ENCODE peak calls at places on chromosomes 13 and 19, in ten cellular contexts. O is brain microvascular endothelial cell; Y is substantia nigra; K is CD8-positive, alpha-beta T cell; F is uterus; P is NCI-H1930; R is activated T-cell treated with anti-CD3 and anti-CD28 coated beads, Interleukin-2, amount 50 U/mL, for 72 hours; T is putamen; W is activated CD8-positive, alpha-beta memory T cell treated with anti-CD3 and anti-CD28 coated beads for 1 hour; X is foreskin fibroblast. U is an unnamed sample.
A peak's percentile ranks its signal among the peaks of the same experiment; 100 is the strongest.

GRCh38 chr13:31725841-31726240 is 13.5 kb upstream of the RXFP2 start:
- DNase-seq in O (no peak), T (no peak), W (no peak), K (no peak), R (no peak), F (no peak), Y (no peak), X (no peak), P (no peak), U (no peak)

GRCh38 chr13:73967397-73968165 is 166.6 kb downstream of the KLF12 start:
- DNase-seq in R (no peak), K (no peak), O (no peak), T (no peak), F (no peak), P (no peak), X (no peak), W (no peak), Y (no peak), U (no peak)

GRCh38 chr13:44404261-44405139 is 30.9 kb downstream of the SERP2 start:
- DNase-seq in F (no peak), Y (no peak), W (no peak), R (no peak), K (no peak), P (peak; percentile 45), O (no peak), T (no peak), X (no peak), U (no peak)

GRCh38 chr19:44003461-44004134 is 841 bp downstream of the ZNF230 start:
- DNase-seq in X (peak; percentile 24), W (no peak), K (no peak), T (no peak), O (no peak), P (no peak), R (no peak), F (no peak), Y (no peak), U (peak; percentile 15)

GRCh38 chr19:47229674-47230121 is 1.3 kb downstream of the BBC3 start:
- DNase-seq in K (no peak), W (no peak), O (no peak), P (no peak), R (no peak), Y (no peak), X (no peak), T (no peak), F (no peak), U (no peak)

GRCh38 chr13:113623491-113624234 is 34.3 kb downstream of the ATP4B start:
- DNase-seq in O (no peak), X (peak; percentile 7), K (no peak), R (no peak), W (no peak), T (no peak), Y (no peak), F (no peak), P (no peak), U (no peak)

GRCh38 chr19:16892868-16893685 is 4.3 kb downstream of the F2RL3 start:
- DNase-seq in R (no peak), F (no peak), X (no peak), O (no peak), K (no peak), Y (no peak), W (no peak), P (no peak), T (no peak), U (no peak)

GRCh38 chr13:33676700-33677048 is 141.3 kb upstream of the RFC3 start:
- DNase-seq in Y (peak; percentile 36), R (peak; percentile 37), K (no peak), P (no peak), F (peak; percentile 29), T (peak; percentile 41), W (no peak), X (peak; percentile 47), O (peak; percentile 36), U (peak; percentile 36)

GRCh38 chr13:113915012-113915763 is 51.3 kb upstream of the GAS6 start:
- DNase-seq in Y (no peak), O (no peak), W (no peak), T (no peak), F (peak; percentile 11), K (no peak), X (no peak), R (no peak), P (no peak), U (no peak)

GRCh38 chr13:113843063-113843654 is 20.7 kb downstream of the GAS6 start:
- DNase-seq in R (no peak), F (peak; percentile 17), T (no peak), O (no peak), K (no peak), P (no peak), W (no peak), Y (no peak), X (no peak), U (no peak)

GRCh38 chr19:9060559-9061340 is 26.1 kb upstream of the OR1M1 start:
- DNase-seq in K (no peak), F (no peak), O (no peak), T (no peak), R (no peak), W (no peak), X (no peak), P (no peak), Y (no peak), U (no peak)

GRCh38 chr13:62014299-62014698 is 598.6 kb upstream of the PCDH20 start:
- DNase-seq in W (no peak), O (no peak), K (no peak), X (no peak), F (no peak), Y (no peak), T (peak; percentile 5), P (peak; percentile 5), R (no peak), U (no peak)

GRCh38 chr13:79398915-79399314 is 7.1 kb downstream of the RBM26 start:
- DNase-seq in R (no peak), X (no peak), T (no peak), F (no peak), P (no peak), W (no peak), Y (no peak), K (no peak), O (peak; percentile 67), U (peak; percentile 17)

GRCh38 chr19:17309962-17310461 is 649 bp downstream of the DDA1 start:
- DNase-seq in Y (no peak), X (no peak), F (no peak), K (no peak), T (no peak), O (no peak), P (no peak), R (peak; percentile 49), W (no peak), U (peak; percentile 45)

GRCh38 chr19:6047741-6048231 is 62.5 kb downstream of the RFX2 start:
- DNase-seq in W (no peak), Y (no peak), X (no peak), K (no peak), O (peak; percentile 28), T (no peak), R (no peak), F (peak; percentile 24), P (no peak), U (no peak)